ENCODE peak calls at places on chromosomes 2 and 18, in six cellular contexts. One of them, this sample, is unnamed.

GRCh38 chr18:48872234-48873145 is 78.3 kb downstream of the SMAD7 start:
- DNase-seq in H1: no peak
- DNase-seq in HCT116: no peak
- DNase-seq in K562: no peak
- DNase-seq in HepG2: no peak
- DNase-seq in SK-N-SH: no peak
- DNase-seq in this sample: no peak

GRCh38 chr2:88933980-88934379 is 242.5 kb downstream of the RPIA start:
- DNase-seq in K562: no peak
- DNase-seq in SK-N-SH: no peak
- DNase-seq in H1: no peak
- DNase-seq in HepG2: peak
- DNase-seq in HCT116: no peak
- DNase-seq in this sample: peak

GRCh38 chr2:124039032-124039431 is 13.9 kb downstream of the CNTNAP5 start:
- DNase-seq in HCT116: no peak
- DNase-seq in HepG2: no peak
- DNase-seq in K562: no peak
- DNase-seq in H1: no peak
- DNase-seq in SK-N-SH: no peak
- DNase-seq in this sample: no peak

GRCh38 chr2:119248311-119248710 is 24.7 kb downstream of the STEAP3 start:
- DNase-seq in H1: no peak
- DNase-seq in HepG2: no peak
- DNase-seq in HCT116: no peak
- DNase-seq in K562: no peak
- DNase-seq in SK-N-SH: no peak
- DNase-seq in this sample: no peak

GRCh38 chr18:13191779-13192178 is 26.8 kb upstream of the LDLRAD4 start:
- DNase-seq in HepG2: peak
- DNase-seq in H1: no peak
- DNase-seq in HCT116: no peak
- DNase-seq in SK-N-SH: no peak
- DNase-seq in K562: no peak
- DNase-seq in this sample: no peak

GRCh38 chr2:176753752-176754474 is 458.7 kb upstream of the HNRNPA3 start:
- DNase-seq in SK-N-SH: no peak
- DNase-seq in K562: no peak
- DNase-seq in HepG2: no peak
- DNase-seq in HCT116: no peak
- DNase-seq in H1: no peak
- DNase-seq in this sample: no peak

GRCh38 chr2:178882666-178883440 is 75.6 kb upstream of the TTN start:
- DNase-seq in SK-N-SH: no peak
- DNase-seq in HCT116: no peak
- DNase-seq in H1: no peak
- DNase-seq in HepG2: no peak
- DNase-seq in K562: no peak
- DNase-seq in this sample: no peak

GRCh38 chr2:101524811-101525430 is 50.0 kb upstream of the RFX8 start:
- DNase-seq in SK-N-SH: no peak
- DNase-seq in HepG2: peak
- DNase-seq in K562: no peak
- DNase-seq in H1: no peak
- DNase-seq in HCT116: no peak
- DNase-seq in this sample: no peak

GRCh38 chr2:10232096-10232815 is 70.4 kb upstream of the HPCAL1 start:
- DNase-seq in K562: no peak
- DNase-seq in H1: no peak
- DNase-seq in HepG2: no peak
- DNase-seq in HCT116: no peak
- DNase-seq in SK-N-SH: no peak
- DNase-seq in this sample: no peak

GRCh38 chr2:20072436-20073158 is 21.2 kb upstream of the LAPTM4A start:
- DNase-seq in HepG2: no peak
- DNase-seq in HCT116: no peak
- DNase-seq in H1: no peak
- DNase-seq in K562: no peak
- DNase-seq in SK-N-SH: no peak
- DNase-seq in this sample: no peak

GRCh38 chr2:27891063-27891819 is 712 bp downstream of the BABAM2 start:
- DNase-seq in SK-N-SH: peak
- DNase-seq in HepG2: peak
- DNase-seq in H1: peak
- DNase-seq in HCT116: peak
- DNase-seq in K562: peak
- DNase-seq in this sample: peak

GRCh38 chr2:202700075-202700901 is 65.5 kb downstream of the FAM117B start:
- DNase-seq in HepG2: no peak
- DNase-seq in SK-N-SH: no peak
- DNase-seq in K562: no peak
- DNase-seq in H1: no peak
- DNase-seq in HCT116: no peak
- DNase-seq in this sample: no peak

GRCh38 chr2:159012142-159012541 is 43.7 kb downstream of the TANC1 start:
- DNase-seq in HCT116: no peak
- DNase-seq in SK-N-SH: no peak
- DNase-seq in H1: no peak
- DNase-seq in K562: no peak
- DNase-seq in HepG2: no peak
- DNase-seq in this sample: no peak

GRCh38 chr2:225737556-225737955 is 338.0 kb downstream of the NYAP2 start:
- DNase-seq in H1: no peak
- DNase-seq in HepG2: no peak
- DNase-seq in K562: no peak
- DNase-seq in HCT116: no peak
- DNase-seq in SK-N-SH: no peak
- DNase-seq in this sample: no peak

DNA sequence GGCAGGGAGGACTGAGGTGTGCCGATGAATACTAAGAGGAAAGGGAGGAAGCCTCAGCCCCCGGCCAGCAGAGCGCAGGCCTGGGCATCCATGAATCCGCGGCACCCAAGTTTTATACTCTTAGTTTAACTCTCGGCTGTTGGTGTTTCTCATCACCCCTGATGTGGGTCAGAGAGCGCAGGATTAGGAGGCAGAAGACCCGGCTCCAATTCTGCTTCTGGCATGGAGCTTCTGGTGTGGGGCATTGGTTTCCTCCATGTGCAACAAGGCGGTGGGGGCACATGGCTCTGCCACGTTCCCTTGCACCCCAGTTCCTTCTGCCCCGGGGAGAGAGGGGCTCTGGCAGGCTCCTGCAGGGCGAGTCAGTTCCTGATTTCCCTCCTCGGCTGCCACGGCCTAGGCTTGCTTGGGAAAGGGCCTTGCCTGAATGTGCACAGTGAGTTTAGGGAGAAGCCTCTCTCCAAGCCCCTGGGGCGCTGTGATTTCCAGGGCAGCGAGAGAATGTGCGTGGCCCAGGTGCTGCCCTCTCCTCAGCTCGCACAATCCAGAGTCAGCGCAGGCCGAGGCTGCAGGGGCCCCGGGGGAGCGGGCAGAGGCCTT is 36.2 kb upstream of the DNMT3A start:
- DNase-seq in H1: no peak
- DNase-seq in SK-N-SH: no peak
- DNase-seq in K562: no peak
- DNase-seq in HCT116: no peak
- DNase-seq in HepG2: no peak
- DNase-seq in this sample: no peak
- TF ChIP-seq JUND in H1: no peak
- TF ChIP-seq JUND in SK-N-SH: no peak
- TF ChIP-seq JUND in K562: no peak
- TF ChIP-seq JUND in HCT116: no peak
- TF ChIP-seq JUND in HepG2: no peak
- TF ChIP-seq JUND in this sample: no peak

DNA sequence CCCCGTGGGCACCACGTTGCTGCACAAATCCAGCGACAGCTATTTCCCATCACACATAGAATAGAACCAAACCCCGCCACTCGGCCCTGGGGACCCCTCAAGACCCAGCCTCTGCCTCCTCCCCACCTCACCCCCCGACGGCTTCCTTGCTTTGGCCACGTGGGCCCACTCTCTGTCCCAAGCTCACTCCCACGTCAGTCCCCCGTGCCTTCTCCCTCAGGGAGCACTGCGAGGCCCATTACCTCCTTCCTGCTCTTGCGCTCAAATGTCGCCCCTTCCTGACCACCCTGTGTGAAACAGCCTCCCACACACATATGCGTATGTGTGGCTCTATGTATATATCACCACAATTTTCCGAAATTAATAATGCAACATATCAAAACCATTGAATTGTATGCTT is 239.7 kb downstream of the SH3BP4 start:
- DNase-seq in H1: no peak
- DNase-seq in HepG2: no peak
- DNase-seq in SK-N-SH: no peak
- DNase-seq in K562: no peak
- DNase-seq in HCT116: no peak
- DNase-seq in this sample: no peak
- TF ChIP-seq JUND in H1: no peak
- TF ChIP-seq JUND in HepG2: no peak
- TF ChIP-seq JUND in SK-N-SH: no peak
- TF ChIP-seq JUND in K562: no peak
- TF ChIP-seq JUND in HCT116: no peak
- TF ChIP-seq JUND in this sample: no peak

GRCh38 chr2:240232961-240233890 is 92.8 kb upstream of the OTOS start:
- DNase-seq in HepG2: peak
- DNase-seq in K562: peak
- DNase-seq in H1: peak
- DNase-seq in HCT116: peak
- DNase-seq in SK-N-SH: peak
- DNase-seq in this sample: peak
- TF ChIP-seq JUND in HepG2: no peak
- TF ChIP-seq JUND in K562: no peak
- TF ChIP-seq JUND in H1: peak
- TF ChIP-seq JUND in HCT116: no peak
- TF ChIP-seq JUND in SK-N-SH: no peak
- TF ChIP-seq JUND in this sample: no peak

DNA sequence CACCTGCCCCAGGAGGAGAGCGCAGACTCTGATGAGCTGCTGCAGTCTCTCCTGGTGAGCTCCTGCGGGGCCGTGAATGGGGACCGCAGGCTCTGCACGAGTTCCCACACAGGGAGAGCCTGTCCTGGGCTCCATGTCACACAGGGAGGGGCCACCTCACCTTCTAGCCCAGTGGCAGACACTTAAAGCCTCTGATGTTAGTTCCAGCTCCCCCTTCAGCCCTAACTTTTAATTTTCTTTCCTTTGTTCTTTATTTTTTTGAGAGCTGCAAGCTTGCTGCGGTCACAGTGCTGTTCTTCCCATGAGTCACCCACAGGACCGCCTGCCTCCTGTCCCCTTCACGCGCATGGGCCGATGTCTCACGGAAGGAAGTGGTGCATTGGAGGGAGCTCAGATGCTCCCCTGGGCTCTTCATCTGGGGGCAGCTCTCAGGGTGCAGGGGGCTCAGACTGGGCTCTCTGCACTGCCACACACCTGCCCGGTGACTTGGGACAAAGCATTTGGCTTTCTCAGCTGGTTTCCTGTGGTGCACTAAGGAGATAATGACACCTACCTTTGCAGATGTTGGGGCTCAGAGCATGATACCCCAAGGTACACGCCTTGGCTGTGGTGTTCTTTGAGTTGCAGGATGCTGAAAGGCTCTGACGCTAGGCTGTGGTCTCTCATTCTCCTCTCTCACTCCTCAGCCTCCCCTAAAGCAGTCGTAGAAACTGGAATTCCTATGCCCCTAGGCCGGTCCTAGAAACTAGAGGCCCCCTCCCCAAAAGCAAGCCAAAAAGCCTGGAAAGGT is 37.2 kb upstream of the PXDN start:
- DNase-seq in K562: no peak
- DNase-seq in HCT116: peak
- DNase-seq in H1: no peak
- DNase-seq in SK-N-SH: no peak
- DNase-seq in HepG2: no peak
- DNase-seq in this sample: no peak
- TF ChIP-seq JUND in K562: no peak
- TF ChIP-seq JUND in HCT116: no peak
- TF ChIP-seq JUND in H1: no peak
- TF ChIP-seq JUND in SK-N-SH: no peak
- TF ChIP-seq JUND in HepG2: no peak
- TF ChIP-seq JUND in this sample: no peak

DNA sequence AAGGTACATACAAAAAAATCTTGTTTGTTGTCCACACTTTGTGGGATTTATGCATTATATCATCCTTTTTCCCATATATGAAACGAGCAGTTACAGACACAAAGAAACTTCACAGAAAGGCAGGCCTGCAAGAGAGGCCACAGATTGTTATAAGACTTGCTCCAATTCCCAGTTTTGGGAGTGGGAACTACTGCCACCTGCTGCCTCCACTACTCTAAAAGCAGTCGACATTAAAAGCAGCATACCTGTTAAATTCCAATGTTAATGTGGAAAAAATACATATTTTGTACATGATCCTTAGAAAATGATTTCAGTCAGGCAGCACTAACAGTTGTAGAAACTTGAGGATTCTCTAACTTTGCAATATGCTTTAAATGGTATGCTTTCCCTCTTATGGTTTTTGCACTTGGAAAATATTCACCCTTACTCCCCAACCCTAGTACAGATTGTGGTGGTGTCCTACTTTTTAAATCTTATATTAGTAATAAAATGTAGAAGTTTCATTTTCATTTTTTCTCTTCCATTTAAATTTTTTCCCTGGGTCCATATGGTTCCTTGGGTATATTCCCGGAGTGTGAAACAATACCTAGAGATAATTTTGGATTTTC is 37.9 kb downstream of the SLC38A11 start:
- DNase-seq in HCT116: peak
- DNase-seq in SK-N-SH: peak
- DNase-seq in H1: no peak
- DNase-seq in K562: no peak
- DNase-seq in HepG2: peak
- DNase-seq in this sample: peak
- TF ChIP-seq JUND in HCT116: no peak
- TF ChIP-seq JUND in SK-N-SH: no peak
- TF ChIP-seq JUND in H1: no peak
- TF ChIP-seq JUND in K562: no peak
- TF ChIP-seq JUND in HepG2: no peak
- TF ChIP-seq JUND in this sample: no peak

DNA sequence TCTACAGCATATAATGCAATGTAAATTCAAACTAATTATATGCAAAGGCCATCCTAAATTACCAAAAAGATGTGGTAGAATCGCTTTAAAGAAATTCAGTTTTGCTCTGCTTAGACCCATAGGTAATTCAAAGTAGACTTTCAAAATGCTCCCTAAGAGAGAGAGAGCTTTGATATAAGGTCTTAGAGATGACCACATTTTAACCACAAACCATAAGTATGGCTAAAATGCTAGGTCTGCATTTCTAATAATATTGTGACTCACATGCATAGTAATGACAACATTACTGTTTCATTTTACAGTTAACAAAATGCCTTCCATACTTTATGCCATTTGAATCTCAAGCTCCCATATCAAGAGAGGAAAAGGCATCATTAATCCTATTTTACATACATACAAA is 144.5 kb downstream of the RAD51AP2 start:
- DNase-seq in H1: no peak
- DNase-seq in K562: no peak
- DNase-seq in SK-N-SH: no peak
- DNase-seq in HCT116: no peak
- DNase-seq in HepG2: no peak
- DNase-seq in this sample: no peak
- TF ChIP-seq JUND in H1: no peak
- TF ChIP-seq JUND in K562: no peak
- TF ChIP-seq JUND in SK-N-SH: no peak
- TF ChIP-seq JUND in HCT116: no peak
- TF ChIP-seq JUND in HepG2: no peak
- TF ChIP-seq JUND in this sample: no peak

GRCh38 chr2:56102098-56102497 is 81.7 kb upstream of the CCDC85A start:
- DNase-seq in HCT116: no peak
- DNase-seq in HepG2: no peak
- DNase-seq in SK-N-SH: no peak
- DNase-seq in K562: no peak
- DNase-seq in H1: no peak
- DNase-seq in this sample: no peak
- TF ChIP-seq JUND in HCT116: no peak
- TF ChIP-seq JUND in HepG2: no peak
- TF ChIP-seq JUND in SK-N-SH: no peak
- TF ChIP-seq JUND in K562: no peak
- TF ChIP-seq JUND in H1: no peak
- TF ChIP-seq JUND in this sample: no peak

This sample was measured in T47D.